ENCODE peak calls at places on chromosome 3, in six cellular contexts. E, A, K, N, B and Y are unnamed samples.
A peak's percentile ranks its signal among the peaks of the same experiment; 100 is the strongest.

GRCh38 chr3:117104381-117104780 is 394.8 kb downstream of the TUSC7 start:
- DNase-seq in E (no peak), A (no peak), K (no peak), N (peak; percentile 78), B (no peak), Y (no peak)

GRCh38 chr3:157650699-157651098 is 147.5 kb upstream of the VEPH1 start:
- DNase-seq in E (no peak), A (no peak), K (no peak), N (no peak), B (no peak), Y (no peak)

GRCh38 chr3:13352621-13353131 is 67.4 kb downstream of the NUP210 start:
- DNase-seq in E (no peak), A (no peak), K (peak; percentile 94), N (no peak), B (no peak), Y (no peak)

GRCh38 chr3:110881069-110881468 is 190.5 kb upstream of the NECTIN3 start:
- DNase-seq in E (no peak), A (peak; percentile 24), K (no peak), N (no peak), B (peak; percentile 85), Y (peak; percentile 22)

GRCh38 chr3:45590822-45591546 is 3.6 kb upstream of the LIMD1 start:
- DNase-seq in E (no peak), A (no peak), K (no peak), N (no peak), B (no peak), Y (no peak)

GRCh38 chr3:29525254-29525881 is 244.5 kb downstream of the RBMS3 start:
- DNase-seq in E (no peak), A (no peak), K (no peak), N (peak; percentile 90), B (peak; percentile 35), Y (peak; percentile 30)

GRCh38 chr3:61452536-61452991 is 108.8 kb upstream of the PTPRG start:
- DNase-seq in E (no peak), A (no peak), K (no peak), N (no peak), B (no peak), Y (no peak)

GRCh38 chr3:181637056-181637798 is 74.5 kb upstream of the SOX2 start:
- DNase-seq in E (no peak), A (no peak), K (no peak), N (no peak), B (no peak), Y (no peak)

GRCh38 chr3:175149675-175150074 is 290.5 kb downstream of the NAALADL2 start:
- DNase-seq in E (no peak), A (no peak), K (no peak), N (no peak), B (peak; percentile 62), Y (no peak)

GRCh38 chr3:66038384-66038725 is 363 bp downstream of the MAGI1 start:
- DNase-seq in E (no peak), A (no peak), K (no peak), N (peak; percentile 89), B (no peak), Y (no peak)

GRCh38 chr3:66037986-66038369 is 740 bp downstream of the MAGI1 start:
- DNase-seq in E (no peak), A (no peak), K (peak; percentile 5), N (peak; percentile 59), B (peak; percentile 26), Y (peak; percentile 25)

GRCh38 chr3:66039590-66039887 is 821 bp upstream of the MAGI1 start:
- DNase-seq in E (no peak), A (no peak), K (peak; percentile 17), N (peak; percentile 79), B (peak; percentile 62), Y (peak; percentile 39)

GRCh38 chr3:66037330-66037985 is 1.3 kb downstream of the MAGI1 start:
- DNase-seq in E (no peak), A (no peak), K (no peak), N (peak; percentile 78), B (peak; percentile 75), Y (peak; percentile 46)

DNA sequence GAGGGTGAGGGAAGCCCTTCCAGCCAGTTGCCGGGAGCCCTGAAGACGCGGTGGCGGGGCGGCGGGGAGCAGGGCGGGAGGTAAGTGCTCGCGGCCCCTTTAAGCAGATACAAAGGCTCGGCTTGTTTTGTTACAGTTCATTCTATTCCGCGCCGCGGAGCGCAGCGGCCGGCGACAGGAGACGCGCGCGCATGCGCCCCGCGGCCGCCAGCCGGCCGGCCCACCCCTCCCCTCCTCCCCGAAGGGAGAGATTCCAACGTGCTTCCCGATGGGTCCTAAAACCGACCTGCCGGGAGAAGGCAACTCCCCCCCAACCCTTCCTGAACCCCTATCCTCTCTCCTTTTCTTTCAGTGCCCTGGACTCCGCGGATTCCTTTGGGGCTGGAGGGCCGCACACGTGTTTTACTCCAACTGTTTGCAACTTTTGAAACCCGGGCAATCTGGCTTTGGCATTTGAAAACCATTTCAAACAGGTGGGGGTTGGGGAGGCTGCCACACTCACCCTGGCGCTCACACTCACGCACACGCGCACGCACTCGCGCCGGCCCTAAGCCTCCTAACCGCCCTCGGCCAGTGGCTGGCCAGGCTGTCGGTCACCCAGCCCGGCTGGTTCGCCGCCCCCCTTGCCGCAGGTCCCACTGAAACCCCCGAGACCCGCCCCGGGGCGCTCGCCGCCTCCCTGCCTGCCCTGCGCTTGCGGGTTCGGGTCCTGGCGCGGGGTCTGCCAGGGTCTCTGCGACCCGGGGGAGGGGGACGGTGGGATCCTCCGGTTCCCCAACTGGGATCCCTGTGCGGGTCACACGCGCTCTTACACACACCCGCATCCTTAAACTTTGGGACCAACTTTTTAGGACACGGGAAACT is at the start of gene MAGI1:
- DNase-seq in E (peak; percentile 94), A (peak; percentile 88), K (peak; percentile 85), N (peak; percentile 97), B (peak; percentile 95), Y (peak; percentile 87)
- H3K4me3 ChIP-seq in E (peak within 1 kb of the TSS; percentile 84), A (peak within 1 kb of the TSS; percentile 91), K (peak within 1 kb of the TSS; percentile 50), N (peak within 1 kb of the TSS; percentile 98), B (peak within 1 kb of the TSS; percentile 90), Y (peak within 1 kb of the TSS; percentile 78)

DNA sequence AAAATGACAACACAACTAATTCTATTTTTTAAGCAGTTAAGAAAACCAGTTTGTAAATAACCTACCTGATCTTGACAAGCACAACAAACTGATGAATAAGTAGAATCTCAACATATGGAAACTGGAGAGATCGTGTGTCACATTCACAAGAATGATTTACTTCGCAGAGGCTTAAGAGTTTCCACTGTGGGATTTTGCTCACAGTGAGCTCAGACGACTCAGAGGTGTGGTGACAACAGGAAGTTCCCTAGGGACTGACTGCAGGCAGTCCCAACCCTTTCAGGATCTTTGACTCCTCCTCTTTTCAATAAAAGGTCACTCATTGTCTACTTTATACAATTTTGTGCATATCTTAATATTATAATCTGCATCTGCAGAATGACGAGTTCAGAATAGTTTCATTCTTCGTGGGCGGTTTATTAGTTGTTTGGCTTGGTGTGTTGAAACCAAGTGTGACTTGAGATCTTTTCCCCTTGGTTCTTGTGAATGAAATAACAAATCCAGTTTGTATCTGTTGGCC is at the start of gene LIPH:
- DNase-seq in E (no peak), A (peak; percentile 76), K (peak; percentile 44), N (peak; percentile 27), B (peak; percentile 38), Y (no peak)
- H3K4me3 ChIP-seq in E (no peak within 1 kb of the TSS), A (peak within 1 kb of the TSS; percentile 44), K (peak within 1 kb of the TSS; percentile 5), N (peak within 1 kb of the TSS; percentile 55), B (no peak within 1 kb of the TSS), Y (peak within 1 kb of the TSS; percentile 12)

GRCh38 chr3:123960791-123961507 is at the start of gene CCDC14:
- DNase-seq in E (peak; percentile 97), A (peak; percentile 91), K (peak; percentile 75), N (peak; percentile 99), B (peak; percentile 93), Y (peak; percentile 93)

DNA sequence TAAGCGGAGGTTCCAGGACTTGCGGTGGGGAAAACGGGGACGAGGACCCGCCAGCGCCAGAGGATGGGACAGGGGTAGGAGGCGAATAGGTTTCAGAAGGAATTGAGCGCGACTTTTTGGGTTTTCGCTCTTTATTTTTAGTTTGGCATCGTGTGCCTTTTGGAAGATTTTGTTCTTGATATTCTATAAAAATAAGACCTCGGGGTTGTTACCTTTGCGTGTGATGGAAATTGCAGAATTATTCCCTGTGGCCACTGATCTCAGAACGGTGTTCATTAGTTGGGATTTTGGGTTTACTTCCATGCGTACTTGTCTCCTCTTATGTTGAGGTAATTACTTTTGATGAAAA is 453 bp upstream of the CCDC14 start:
- DNase-seq in E (no peak), A (no peak), K (no peak), N (no peak), B (no peak), Y (no peak)
- H3K4me3 ChIP-seq in E (peak overlapping the region; percentile 65), A (peak overlapping the region; percentile 94), K (peak overlapping the region; percentile 82), N (peak overlapping the region; percentile 98), B (peak overlapping the region; percentile 70), Y (peak overlapping the region; percentile 87)

DNA sequence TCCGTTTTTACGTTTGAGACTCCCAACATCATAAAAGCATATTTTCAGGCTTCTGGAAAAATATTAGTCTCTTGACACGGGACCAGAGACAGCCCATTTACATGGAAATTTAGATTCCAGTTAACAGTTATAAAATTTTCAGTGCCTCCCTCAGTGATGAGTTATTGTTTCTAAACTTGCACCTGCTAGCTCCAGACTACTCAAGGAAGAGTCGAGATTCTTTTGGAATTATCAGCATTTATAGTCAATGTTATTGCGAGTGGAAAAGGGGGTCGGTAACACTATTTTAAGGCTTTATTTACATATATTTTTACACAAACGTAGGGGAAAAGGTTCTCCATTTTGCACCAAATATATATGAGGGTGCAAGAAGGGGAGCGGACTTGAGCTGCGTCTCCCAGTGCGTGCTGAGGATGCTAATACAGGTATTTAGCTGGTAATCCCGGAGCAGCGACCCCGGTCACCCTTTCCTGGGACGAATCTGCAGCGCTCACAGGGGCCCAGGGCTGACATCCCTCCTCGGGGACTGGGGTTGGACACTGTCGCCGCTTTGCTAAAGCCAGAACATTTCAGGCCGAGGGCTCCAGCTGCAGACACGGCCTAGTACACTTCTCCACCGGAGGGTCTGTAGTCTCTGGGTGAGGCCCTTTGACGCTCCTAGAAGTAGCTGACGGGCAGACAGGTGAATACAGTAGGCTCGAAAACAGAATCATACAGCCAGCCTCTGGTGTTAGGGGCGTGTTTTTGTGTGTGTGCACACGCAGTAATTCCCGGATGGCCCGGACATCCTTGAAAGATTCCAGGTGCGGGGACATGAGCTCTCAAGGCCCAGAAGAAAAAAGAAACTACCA is 729 bp upstream of the ZBTB11 start:
- DNase-seq in E (no peak), A (no peak), K (no peak), N (no peak), B (peak; percentile 18), Y (no peak)
- H3K4me3 ChIP-seq in E (peak overlapping the region; percentile 99), A (peak overlapping the region; percentile 97), K (peak overlapping the region; percentile 47), N (peak overlapping the region; percentile 77), B (no peak overlapping the region), Y (peak overlapping the region; percentile 93)

GRCh38 chr3:187014417-187014864 is 84.1 kb downstream of the ST6GAL1 start:
- DNase-seq in E (peak; percentile 90), A (no peak), K (no peak), N (peak; percentile 47), B (no peak), Y (no peak)

GRCh38 chr3:187015903-187016638 is 85.7 kb downstream of the ST6GAL1 start:
- DNase-seq in E (no peak), A (no peak), K (no peak), N (no peak), B (no peak), Y (no peak)

GRCh38 chr3:187012609-187013051 is 82.3 kb downstream of the ST6GAL1 start:
- DNase-seq in E (no peak), A (no peak), K (no peak), N (no peak), B (no peak), Y (no peak)

GRCh38 chr3:187013080-187013838 is 82.9 kb downstream of the ST6GAL1 start:
- DNase-seq in E (no peak), A (no peak), K (no peak), N (peak; percentile 58), B (no peak), Y (no peak)

GRCh38 chr3:187011915-187012314 is 81.6 kb downstream of the ST6GAL1 start:
- DNase-seq in E (peak; percentile 75), A (no peak), K (no peak), N (no peak), B (no peak), Y (no peak)
- H3K4me3 ChIP-seq in E (no peak overlapping the region), A (no peak overlapping the region), K (no peak overlapping the region), N (no peak overlapping the region), B (no peak overlapping the region), Y (no peak overlapping the region)